ENCODE peak calls at places on chromosomes 1 and 21, in nine cellular contexts. Y is fibroblast of lung; J is tibial nerve; A is upper lobe of right lung; G is colonic mucosa; Q is CD8-positive, alpha-beta memory T cell; S is IMR-90; E is suprapubic skin; R is heart right ventricle. Z is an unnamed sample. For H3K4me1 and H3K36me3, the result is how much of the 10 kb centered on the place peaks cover.

GRCh38 chr1:50774759-50775351 is 185.2 kb downstream of the FAF1 start:
- DNase-seq in Y (peak), J (no peak), A (no peak), G (no peak), Q (no peak), S (peak), E (no peak), R (no peak), Z (peak)

GRCh38 chr1:8816831-8817412 is 518 bp downstream of the RERE start:
- DNase-seq in Y (no peak), J (peak), A (peak), G (peak), Q (peak), S (no peak), E (no peak), R (peak), Z (peak)

GRCh38 chr1:17919525-17920439 is 164.6 kb downstream of the ACTL8 start:
- DNase-seq in Y (peak), J (no peak), A (no peak), G (peak), Q (no peak), S (peak), E (peak), R (no peak), Z (no peak)

GRCh38 chr21:35573472-35574389 is 486.6 kb downstream of the SETD4 start:
- DNase-seq in Y (peak), J (no peak), A (no peak), G (no peak), Q (no peak), S (peak), E (no peak), R (no peak), Z (no peak)

GRCh38 chr1:30521261-30521865 is 202.0 kb downstream of the MATN1 start:
- DNase-seq in Y (no peak), J (no peak), A (no peak), G (no peak), Q (no peak), S (no peak), E (peak), R (no peak), Z (no peak)

GRCh38 chr1:152461544-152461943 is 47.5 kb upstream of the CRNN start:
- DNase-seq in Y (peak), J (peak), A (no peak), G (peak), Q (peak), S (peak), E (no peak), R (no peak), Z (peak)

GRCh38 chr1:193156826-193157142 is 29.6 kb downstream of the B3GALT2 start:
- DNase-seq in Y (peak), J (no peak), A (no peak), G (no peak), Q (no peak), S (no peak), E (no peak), R (no peak), Z (no peak)

GRCh38 chr1:223853275-223853674 is 7.5 kb upstream of the TP53BP2 start:
- DNase-seq in Y (no peak), J (no peak), A (no peak), G (no peak), Q (no peak), S (peak), E (no peak), R (no peak), Z (no peak)

GRCh38 chr1:45979778-45980176 is 152.7 kb downstream of the PIK3R3 start:
- DNase-seq in Y (no peak), J (no peak), A (no peak), G (peak), Q (no peak), S (no peak), E (no peak), R (no peak), Z (no peak)

GRCh38 chr1:246566808-246567154 is 525 bp downstream of the CNST start:
- DNase-seq in Y (no peak), J (no peak), A (no peak), G (no peak), Q (no peak), S (peak), E (no peak), R (no peak), Z (no peak)

GRCh38 chr1:21935393-21935804 is 1.7 kb downstream of the HSPG2 start:
- DNase-seq in Y (no peak), J (no peak), A (no peak), G (no peak), Q (no peak), S (peak), E (no peak), R (no peak), Z (no peak)

DNA sequence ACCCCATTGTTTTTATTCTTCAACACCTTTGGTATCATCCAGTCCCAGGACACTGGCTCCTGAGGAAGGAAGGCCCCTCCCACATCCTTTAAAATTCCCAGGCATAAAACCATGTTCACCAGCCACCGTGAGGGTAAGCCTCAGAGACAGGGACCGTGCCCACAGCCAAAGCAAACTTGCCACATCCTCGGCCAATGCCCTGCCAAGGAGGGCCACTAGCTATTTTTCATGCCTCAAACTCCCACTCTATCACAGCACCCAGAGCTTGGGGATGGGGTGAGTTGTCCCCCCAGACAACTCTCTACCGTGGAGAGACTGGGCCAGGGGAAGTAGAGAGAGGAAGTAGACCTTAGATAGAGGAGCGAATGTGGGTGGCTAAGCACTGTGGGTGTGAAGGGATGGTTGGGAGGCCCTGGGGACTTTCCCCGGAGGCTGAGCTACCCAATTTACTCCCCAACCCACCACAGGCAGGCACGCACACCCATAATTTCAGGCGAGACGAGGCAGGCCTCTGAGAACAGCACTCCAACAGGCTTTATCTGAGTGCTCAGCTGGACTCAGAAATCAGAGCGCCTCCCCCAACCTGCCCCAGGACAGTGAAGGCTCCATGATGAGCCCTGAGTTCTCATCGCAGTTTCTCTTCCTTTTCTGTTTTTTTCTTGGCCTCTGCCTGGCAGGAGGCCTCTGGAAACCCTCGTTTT is 15.9 kb upstream of the BTG2 start:
- DNase-seq in Y (no peak), J (no peak), A (peak), G (peak), Q (peak), S (no peak), E (no peak), R (peak), Z (peak)
- H3K4me1 ChIP-seq in Y (under half), J (half or more), A (half or more), G (under half), Q (half or more), S (under half), E (half or more), R (under half), Z (half or more)

GRCh38 chr1:44851308-44851707 is 8.3 kb upstream of the PTCH2 start:
- DNase-seq in Y (no peak), J (no peak), A (no peak), G (no peak), Q (no peak), S (no peak), E (no peak), R (no peak), Z (no peak)

GRCh38 chr1:44854985-44855384 is 11.9 kb upstream of the PTCH2 start:
- DNase-seq in Y (no peak), J (no peak), A (no peak), G (no peak), Q (no peak), S (no peak), E (no peak), R (no peak), Z (no peak)

GRCh38 chr1:44849575-44850132 is 6.6 kb upstream of the PTCH2 start:
- DNase-seq in Y (no peak), J (no peak), A (no peak), G (no peak), Q (no peak), S (peak), E (no peak), R (no peak), Z (no peak)

GRCh38 chr1:44855742-44856141 is 12.7 kb upstream of the PTCH2 start:
- DNase-seq in Y (no peak), J (no peak), A (no peak), G (no peak), Q (no peak), S (no peak), E (no peak), R (no peak), Z (no peak)

GRCh38 chr1:44853201-44853600 is 10.1 kb upstream of the PTCH2 start:
- DNase-seq in Y (no peak), J (no peak), A (no peak), G (no peak), Q (no peak), S (no peak), E (no peak), R (no peak), Z (no peak)
- H3K36me3 ChIP-seq in Y (under half), J (under half), A (under half), G (under half), Q (under half), S (under half), E (under half), R (under half), Z (under half)

GRCh38 chr1:204450461-204451257 is 39.0 kb upstream of the PPP1R15B start:
- DNase-seq in Y (no peak), J (no peak), A (no peak), G (peak), Q (no peak), S (no peak), E (no peak), R (peak), Z (no peak)

GRCh38 chr1:204447736-204448135 is 36.1 kb upstream of the PPP1R15B start:
- DNase-seq in Y (no peak), J (no peak), A (no peak), G (no peak), Q (no peak), S (no peak), E (no peak), R (no peak), Z (no peak)

GRCh38 chr1:204449631-204450280 is 38.1 kb upstream of the PPP1R15B start:
- DNase-seq in Y (no peak), J (no peak), A (no peak), G (peak), Q (no peak), S (no peak), E (no peak), R (no peak), Z (no peak)

GRCh38 chr1:204448321-204448964 is 36.8 kb upstream of the PPP1R15B start:
- DNase-seq in Y (no peak), J (no peak), A (no peak), G (peak), Q (no peak), S (no peak), E (no peak), R (no peak), Z (no peak)

DNA sequence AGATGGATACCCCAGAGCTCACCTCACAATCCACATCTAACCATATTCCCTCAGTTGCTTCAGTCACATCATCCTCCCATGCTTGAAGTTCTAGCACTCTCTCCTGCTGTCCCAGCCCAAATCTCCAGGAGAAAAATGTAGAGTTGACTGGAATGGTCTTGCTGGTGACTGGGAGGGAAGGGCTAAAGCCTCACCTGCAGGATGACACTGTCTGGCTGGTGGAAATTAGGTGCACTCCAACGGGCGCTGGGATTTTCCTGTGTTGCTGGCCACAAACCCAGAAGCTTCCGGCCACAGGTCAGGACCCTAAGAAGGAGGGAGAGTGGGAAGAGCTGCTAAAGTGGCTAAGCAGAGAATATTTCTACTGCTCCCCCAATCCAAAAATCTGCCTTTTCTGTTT is 37.4 kb upstream of the PPP1R15B start:
- DNase-seq in Y (no peak), J (no peak), A (no peak), G (no peak), Q (no peak), S (no peak), E (no peak), R (no peak), Z (no peak)
- H3K4me1 ChIP-seq in Y (under half), J (under half), A (under half), G (under half), Q (under half), S (under half), E (under half), R (under half), Z (under half)

GRCh38 chr1:202915146-202915545 is 11.9 kb downstream of the KLHL12 start:
- DNase-seq in Y (no peak), J (no peak), A (no peak), G (no peak), Q (no peak), S (no peak), E (no peak), R (no peak), Z (no peak)
- H3K36me3 ChIP-seq in Y (under half), J (under half), A (half or more), G (under half), Q (under half), S (under half), E (half or more), R (half or more), Z (under half)

GRCh38 chr1:240591078-240591477 is 20.9 kb downstream of the GREM2 start:
- DNase-seq in Y (no peak), J (no peak), A (no peak), G (no peak), Q (no peak), S (no peak), E (no peak), R (no peak), Z (no peak)
- H3K4me1 ChIP-seq in Y (under half), J (under half), A (under half), G (under half), Q (under half), S (under half), E (under half), R (under half), Z (under half)

DNA sequence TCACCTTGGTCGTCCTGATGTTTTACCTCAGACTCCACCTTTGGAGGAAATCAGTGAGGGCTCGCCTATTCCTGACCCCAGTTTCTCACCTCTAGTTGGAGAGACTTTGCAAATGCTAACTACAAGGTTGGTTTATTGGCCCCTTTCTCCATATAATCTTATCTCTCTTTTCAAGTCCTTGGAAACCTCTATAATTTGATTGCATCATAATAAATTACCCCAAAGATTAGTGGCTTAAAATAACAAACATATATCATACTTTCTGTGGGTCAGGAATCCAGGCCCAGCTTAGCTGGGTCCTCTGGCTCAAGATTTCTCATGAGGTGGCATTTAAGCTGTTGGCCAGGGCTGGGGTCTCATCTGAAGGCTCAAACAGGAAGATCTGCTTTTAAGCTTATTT is 12.1 kb upstream of the PSMD4 start:
- DNase-seq in Y (no peak), J (no peak), A (no peak), G (no peak), Q (no peak), S (no peak), E (no peak), R (no peak), Z (no peak)
- H3K36me3 ChIP-seq in Y (under half), J (under half), A (half or more), G (under half), Q (half or more), S (half or more), E (half or more), R (half or more), Z (under half)

DNA sequence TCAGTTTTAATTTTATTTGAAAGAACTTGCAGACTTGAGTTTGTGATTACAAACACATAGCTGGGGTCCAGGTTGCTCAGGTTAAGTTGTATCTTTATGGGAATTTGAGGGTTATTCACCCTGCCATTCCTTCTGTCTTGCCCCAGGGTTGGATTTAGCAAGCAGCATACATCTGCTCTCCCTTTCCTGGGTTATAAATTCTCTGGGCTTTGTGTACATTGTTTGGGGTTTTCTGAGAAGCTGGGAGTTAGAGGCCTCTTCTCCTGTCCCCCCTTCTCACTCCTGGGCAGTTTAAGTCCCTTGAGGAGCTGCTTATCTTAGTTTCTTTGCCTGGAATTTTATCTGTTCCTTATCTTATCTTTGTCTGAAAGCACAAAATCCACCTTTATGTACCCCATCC is 94.4 kb upstream of the SLC2A1 start:
- DNase-seq in Y (no peak), J (no peak), A (no peak), G (no peak), Q (no peak), S (no peak), E (no peak), R (no peak), Z (no peak)
- H3K4me1 ChIP-seq in Y (under half), J (under half), A (under half), G (under half), Q (under half), S (under half), E (under half), R (under half), Z (under half)

GRCh38 chr1:236837897-236838296 is 42.8 kb downstream of the MTR start:
- DNase-seq in Y (no peak), J (no peak), A (no peak), G (no peak), Q (no peak), S (no peak), E (no peak), R (no peak), Z (no peak)
- H3K36me3 ChIP-seq in Y (under half), J (under half), A (half or more), G (under half), Q (half or more), S (under half), E (half or more), R (half or more), Z (under half)